ENCODE peak calls at places on chromosomes 5 and 9, in four cellular contexts. One of them, this sample, is unnamed.

GRCh38 chr9:114207845-114208244 is 52.5 kb downstream of the COL27A1 start:
- DNase-seq in lung: no peak
- DNase-seq in left cardiac atrium: no peak
- DNase-seq in cardiac fibroblast: no peak
- DNase-seq in this sample: no peak

GRCh38 chr9:18864516-18864915 is 168.5 kb downstream of the SAXO1 start:
- DNase-seq in lung: no peak
- DNase-seq in left cardiac atrium: no peak
- DNase-seq in cardiac fibroblast: no peak
- DNase-seq in this sample: no peak

GRCh38 chr9:36407122-36407723 is 7.2 kb upstream of the RNF38 start:
- DNase-seq in lung: peak
- DNase-seq in left cardiac atrium: peak
- DNase-seq in cardiac fibroblast: peak
- DNase-seq in this sample: peak

GRCh38 chr9:116756995-116757394 is 69.9 kb downstream of the TRIM32 start:
- DNase-seq in lung: no peak
- DNase-seq in left cardiac atrium: no peak
- DNase-seq in cardiac fibroblast: no peak
- DNase-seq in this sample: no peak

GRCh38 chr9:131407717-131408195 is 13.9 kb downstream of the PRRC2B start:
- DNase-seq in lung: peak
- DNase-seq in left cardiac atrium: peak
- DNase-seq in cardiac fibroblast: peak
- DNase-seq in this sample: no peak

GRCh38 chr5:146394486-146394885 is 52.6 kb upstream of the TCERG1 start:
- DNase-seq in lung: no peak
- DNase-seq in left cardiac atrium: no peak
- DNase-seq in cardiac fibroblast: no peak
- DNase-seq in this sample: no peak

GRCh38 chr9:94269264-94269663 is 10.2 kb downstream of the ZNF169 start:
- DNase-seq in lung: no peak
- DNase-seq in left cardiac atrium: no peak
- DNase-seq in cardiac fibroblast: peak
- DNase-seq in this sample: no peak

GRCh38 chr5:145245354-145245753 is 589.8 kb downstream of the PRELID2 start:
- DNase-seq in lung: no peak
- DNase-seq in left cardiac atrium: no peak
- DNase-seq in cardiac fibroblast: peak
- DNase-seq in this sample: no peak

GRCh38 chr9:136665704-136666363 is 3.1 kb downstream of the EGFL7 start:
- DNase-seq in lung: no peak
- DNase-seq in left cardiac atrium: peak
- DNase-seq in cardiac fibroblast: no peak
- DNase-seq in this sample: no peak

GRCh38 chr5:79702606-79703380 is 13.2 kb downstream of the CMYA5 start:
- DNase-seq in lung: no peak
- DNase-seq in left cardiac atrium: no peak
- DNase-seq in cardiac fibroblast: peak
- DNase-seq in this sample: no peak

GRCh38 chr5:10760976-10761841 is at the start of gene DAP:
- DNase-seq in lung: peak
- DNase-seq in left cardiac atrium: peak
- DNase-seq in cardiac fibroblast: peak
- DNase-seq in this sample: peak

GRCh38 chr5:173452098-173452497 is 123.9 kb upstream of the STC2 start:
- DNase-seq in lung: peak
- DNase-seq in left cardiac atrium: peak
- DNase-seq in cardiac fibroblast: peak
- DNase-seq in this sample: no peak

GRCh38 chr9:135811796-135812195 is 95.5 kb downstream of the CAMSAP1 start:
- DNase-seq in lung: no peak
- DNase-seq in left cardiac atrium: no peak
- DNase-seq in cardiac fibroblast: no peak
- DNase-seq in this sample: no peak

GRCh38 chr5:113140837-113141661 is 164.5 kb downstream of the DCP2 start:
- DNase-seq in lung: no peak
- DNase-seq in left cardiac atrium: peak
- DNase-seq in cardiac fibroblast: peak
- DNase-seq in this sample: no peak

GRCh38 chr5:52799358-52799982 is 11.8 kb downstream of the ITGA1 start:
- DNase-seq in lung: peak
- DNase-seq in left cardiac atrium: peak
- DNase-seq in cardiac fibroblast: peak
- DNase-seq in this sample: peak

GRCh38 chr5:58961631-58962280 is 378.9 kb downstream of the RAB3C start:
- DNase-seq in lung: no peak
- DNase-seq in left cardiac atrium: no peak
- DNase-seq in cardiac fibroblast: no peak
- DNase-seq in this sample: no peak

GRCh38 chr5:1371602-1372342 is 26.9 kb upstream of the CLPTM1L start:
- DNase-seq in lung: no peak
- DNase-seq in left cardiac atrium: no peak
- DNase-seq in cardiac fibroblast: no peak
- DNase-seq in this sample: no peak

GRCh38 chr5:32627219-32627880 is 42.0 kb downstream of the SUB1 start:
- DNase-seq in lung: no peak
- DNase-seq in left cardiac atrium: no peak
- DNase-seq in cardiac fibroblast: peak
- DNase-seq in this sample: no peak

GRCh38 chr9:108416321-108416720 is 439.5 kb downstream of the ACTL7B start:
- DNase-seq in lung: no peak
- DNase-seq in left cardiac atrium: no peak
- DNase-seq in cardiac fibroblast: peak
- DNase-seq in this sample: no peak

GRCh38 chr5:130720355-130720754 is 444.7 kb downstream of the HINT1 start:
- DNase-seq in lung: no peak
- DNase-seq in left cardiac atrium: no peak
- DNase-seq in cardiac fibroblast: peak
- DNase-seq in this sample: no peak

GRCh38 chr5:1554410-1554967 is 30.7 kb upstream of the LPCAT1 start:
- DNase-seq in lung: peak
- DNase-seq in left cardiac atrium: no peak
- DNase-seq in cardiac fibroblast: no peak
- DNase-seq in this sample: no peak

GRCh38 chr5:56468278-56468677 is 235.1 kb upstream of the ANKRD55 start:
- DNase-seq in lung: no peak
- DNase-seq in left cardiac atrium: no peak
- DNase-seq in cardiac fibroblast: no peak
- DNase-seq in this sample: no peak

GRCh38 chr9:81720450-81721086 is 31.2 kb upstream of the TLE1 start:
- DNase-seq in lung: no peak
- DNase-seq in left cardiac atrium: no peak
- DNase-seq in cardiac fibroblast: no peak
- DNase-seq in this sample: no peak

GRCh38 chr5:126594077-126594476 is 942 bp downstream of the ALDH7A1 start:
- DNase-seq in lung: no peak
- DNase-seq in left cardiac atrium: no peak
- DNase-seq in cardiac fibroblast: peak
- DNase-seq in this sample: no peak

GRCh38 chr5:53151713-53152458 is 42.3 kb upstream of the MOCS2 start:
- DNase-seq in lung: no peak
- DNase-seq in left cardiac atrium: peak
- DNase-seq in cardiac fibroblast: peak
- DNase-seq in this sample: no peak

This sample was measured in left colon.